ENCODE peak calls at places on chromosomes 2 and 18, in nine cellular contexts. F is A549; Z is CD8-positive, alpha-beta T cell; R is activated CD8-positive, alpha-beta T cell treated with anti-CD3 and anti-CD28 coated beads for 36 hours; H is activated CD4-positive, CD25-positive, alpha-beta regulatory T cell; Q is stimulated activated CD4-positive, alpha-beta T cell treated with anti-CD3 and anti-CD28 coated beads, Interleukin-4, amount 100 ng/mL, for 1 hour; E is NCI-H1105; J is activated CD4-positive, alpha-beta T cell treated with anti-CD3 and anti-CD28 coated beads, Interleukin-2, amount 50 U/mL, for 48 hours; N is ELF-1. S is an unnamed sample.

GRCh38 chr2:40279001-40279400 is 172.9 kb downstream of the SLC8A1 start:
- DNase-seq in F (no peak), Z (no peak), R (no peak), H (no peak), Q (no peak), E (no peak), J (no peak), N (no peak), S (no peak)

GRCh38 chr18:49048361-49048760 is 97.6 kb upstream of the SMAD7 start:
- DNase-seq in F (no peak), Z (no peak), R (no peak), H (no peak), Q (no peak), E (no peak), J (no peak), N (no peak), S (no peak)

GRCh38 chr18:13290856-13291271 is 72.3 kb downstream of the LDLRAD4 start:
- DNase-seq in F (no peak), Z (no peak), R (peak; percentile 68), H (no peak), Q (no peak), E (no peak), J (peak; percentile 58), N (no peak), S (no peak)

GRCh38 chr2:164560181-164560792 is 61.0 kb downstream of the GRB14 start:
- DNase-seq in F (peak; percentile 25), Z (no peak), R (no peak), H (no peak), Q (no peak), E (peak; percentile 14), J (no peak), N (no peak), S (no peak)

GRCh38 chr2:130834091-130834922 is 2.4 kb upstream of the ARHGEF4 start:
- DNase-seq in F (peak; percentile 19), Z (no peak), R (no peak), H (no peak), Q (no peak), E (no peak), J (no peak), N (peak; percentile 70), S (no peak)

GRCh38 chr2:25177369-25177641 is 8.9 kb upstream of the POMC start:
- DNase-seq in F (no peak), Z (no peak), R (no peak), H (no peak), Q (no peak), E (no peak), J (no peak), N (no peak), S (no peak)

GRCh38 chr2:233976690-233977294 is 59.6 kb downstream of the TRPM8 start:
- DNase-seq in F (peak; percentile 84), Z (no peak), R (no peak), H (no peak), Q (no peak), E (peak; percentile 23), J (no peak), N (peak; percentile 14), S (peak; percentile 64)

GRCh38 chr18:2171840-2172625 is 399.3 kb downstream of the METTL4 start:
- DNase-seq in F (no peak), Z (no peak), R (no peak), H (no peak), Q (no peak), E (no peak), J (no peak), N (no peak), S (no peak)

GRCh38 chr2:173934895-173935294 is 30.3 kb downstream of the SP3 start:
- DNase-seq in F (no peak), Z (no peak), R (no peak), H (no peak), Q (no peak), E (peak; percentile 29), J (no peak), N (no peak), S (no peak)

GRCh38 chr2:18077211-18077610 is 198.7 kb downstream of the KCNS3 start:
- DNase-seq in F (no peak), Z (no peak), R (no peak), H (no peak), Q (no peak), E (no peak), J (no peak), N (peak; percentile 3), S (no peak)

GRCh38 chr2:219615894-219616293 is 11.5 kb upstream of the SLC4A3 start:
- DNase-seq in F (no peak), Z (no peak), R (no peak), H (no peak), Q (no peak), E (no peak), J (no peak), N (no peak), S (no peak)

GRCh38 chr2:224333631-224334030 is 68.3 kb downstream of the FAM124B start:
- DNase-seq in F (no peak), Z (no peak), R (no peak), H (no peak), Q (no peak), E (no peak), J (no peak), N (no peak), S (no peak)

GRCh38 chr2:149330127-149331022 is at the start of gene LYPD6:
- DNase-seq in F (peak; percentile 68), Z (no peak), R (no peak), H (no peak), Q (no peak), E (peak; percentile 78), J (no peak), N (peak; percentile 76), S (peak; percentile 91)

GRCh38 chr2:75493230-75493629 is 67.5 kb downstream of the EVA1A start:
- DNase-seq in F (no peak), Z (no peak), R (no peak), H (no peak), Q (no peak), E (no peak), J (no peak), N (peak; percentile 26), S (peak; percentile 42)

GRCh38 chr2:75614062-75614710 is 32.4 kb upstream of the MRPL19 start:
- DNase-seq in F (no peak), Z (no peak), R (no peak), H (no peak), Q (no peak), E (no peak), J (no peak), N (no peak), S (no peak)

GRCh38 chr18:63924551-63924950 is 16.8 kb downstream of the SERPINB10 start:
- DNase-seq in F (no peak), Z (no peak), R (no peak), H (no peak), Q (no peak), E (no peak), J (no peak), N (no peak), S (no peak)

GRCh38 chr18:6374935-6375529 is 39.7 kb downstream of the L3MBTL4 start:
- DNase-seq in F (no peak), Z (no peak), R (no peak), H (no peak), Q (no peak), E (no peak), J (no peak), N (no peak), S (no peak)

GRCh38 chr18:45739268-45739667 is 15.3 kb downstream of the SLC14A1 start:
- DNase-seq in F (no peak), Z (no peak), R (no peak), H (no peak), Q (no peak), E (no peak), J (no peak), N (peak; percentile 15), S (no peak)

GRCh38 chr2:181772334-181772733 is 92.0 kb upstream of the NEUROD1 start:
- DNase-seq in F (no peak), Z (no peak), R (no peak), H (no peak), Q (no peak), E (no peak), J (no peak), N (no peak), S (no peak)

GRCh38 chr2:164054651-164055050 is 318.8 kb upstream of the FIGN start:
- DNase-seq in F (no peak), Z (no peak), R (no peak), H (no peak), Q (no peak), E (no peak), J (no peak), N (no peak), S (no peak)

GRCh38 chr2:41836944-41837343 is 210.9 kb upstream of the PKDCC start:
- DNase-seq in F (peak; percentile 31), Z (no peak), R (peak; percentile 32), H (no peak), Q (no peak), E (no peak), J (no peak), N (peak; percentile 34), S (no peak)

GRCh38 chr2:7992612-7993596 is 689.0 kb upstream of the ID2 start:
- DNase-seq in F (no peak), Z (no peak), R (no peak), H (no peak), Q (no peak), E (peak; percentile 49), J (no peak), N (no peak), S (no peak)

GRCh38 chr18:57910817-57911216 is 107.7 kb upstream of the ATP8B1 start:
- DNase-seq in F (no peak), Z (no peak), R (peak; percentile 47), H (no peak), Q (no peak), E (no peak), J (peak; percentile 12), N (peak; percentile 40), S (peak; percentile 15)

GRCh38 chr2:192194866-192195547 is at the start of gene TMEFF2:
- DNase-seq in F (peak; percentile 81), Z (no peak), R (peak; percentile 67), H (no peak), Q (peak; percentile 36), E (peak; percentile 93), J (peak; percentile 76), N (peak; percentile 94), S (peak; percentile 96)

GRCh38 chr18:75362435-75362834 is 65.1 kb downstream of the SMIM21 start:
- DNase-seq in F (no peak), Z (no peak), R (no peak), H (no peak), Q (no peak), E (no peak), J (no peak), N (no peak), S (no peak)

GRCh38 chr2:46828491-46829239 is 86.9 kb downstream of the MCFD2 start:
- DNase-seq in F (no peak), Z (no peak), R (no peak), H (no peak), Q (no peak), E (no peak), J (no peak), N (no peak), S (no peak)

GRCh38 chr18:63578357-63578958 is 8.7 kb upstream of the SERPINB13 start:
- DNase-seq in F (peak; percentile 37), Z (no peak), R (peak; percentile 28), H (no peak), Q (no peak), E (peak; percentile 11), J (no peak), N (peak; percentile 56), S (peak; percentile 2)

GRCh38 chr2:24831736-24832421 is 38.7 kb downstream of the CENPO start:
- DNase-seq in F (no peak), Z (no peak), R (no peak), H (no peak), Q (no peak), E (no peak), J (no peak), N (peak; percentile 53), S (no peak)

GRCh38 chr2:200695178-200695930 is 109.5 kb downstream of the AOX1 start:
- DNase-seq in F (no peak), Z (no peak), R (no peak), H (no peak), Q (no peak), E (no peak), J (no peak), N (no peak), S (no peak)

GRCh38 chr18:76380127-76380729 is 114.8 kb downstream of the ZNF516 start:
- DNase-seq in F (no peak), Z (no peak), R (no peak), H (no peak), Q (no peak), E (no peak), J (no peak), N (no peak), S (no peak)

GRCh38 chr2:19119326-19120001 is 239.0 kb downstream of the OSR1 start:
- DNase-seq in F (no peak), Z (no peak), R (no peak), H (no peak), Q (no peak), E (no peak), J (no peak), N (no peak), S (no peak)